ENCODE peak calls at places on chromosomes 12 and 14, in seven cellular contexts. Q, N, S, Y, B, M and R are unnamed samples.

GRCh38 chr14:77023001-77023996 is 5.2 kb downstream of the IRF2BPL start:
- DNase-seq in Q (no peak), N (no peak), S (no peak), Y (peak), B (peak), M (no peak), R (no peak)

GRCh38 chr14:19974844-19975243 is 547 bp upstream of the OR4K15 start:
- DNase-seq in Q (no peak), N (no peak), S (no peak), Y (no peak), B (no peak), M (no peak), R (no peak)

GRCh38 chr14:21019377-21019776 is 5.5 kb downstream of the NDRG2 start:
- DNase-seq in Q (no peak), N (no peak), S (no peak), Y (no peak), B (no peak), M (no peak), R (no peak)

GRCh38 chr12:52056801-52057613 is 5.8 kb downstream of the NR4A1 start:
- DNase-seq in Q (no peak), N (no peak), S (no peak), Y (no peak), B (peak), M (no peak), R (no peak)

GRCh38 chr12:121792607-121793500 is 634 bp downstream of the RHOF start:
- DNase-seq in Q (peak), N (no peak), S (no peak), Y (no peak), B (no peak), M (no peak), R (no peak)

GRCh38 chr14:59262717-59263469 is 74.4 kb downstream of the DAAM1 start:
- DNase-seq in Q (no peak), N (no peak), S (no peak), Y (no peak), B (no peak), M (no peak), R (no peak)

GRCh38 chr12:25728196-25728595 is 175.1 kb upstream of the LMNTD1 start:
- DNase-seq in Q (no peak), N (no peak), S (no peak), Y (no peak), B (peak), M (no peak), R (no peak)

GRCh38 chr14:104464907-104465306 is 114.7 kb upstream of the C14orf180 start:
- DNase-seq in Q (no peak), N (no peak), S (no peak), Y (no peak), B (no peak), M (no peak), R (no peak)

GRCh38 chr14:54312166-54312801 is 84.5 kb upstream of the CDKN3 start:
- DNase-seq in Q (no peak), N (peak), S (no peak), Y (peak), B (peak), M (peak), R (peak)

GRCh38 chr12:15966426-15966825 is 55.3 kb downstream of the DERA start:
- DNase-seq in Q (no peak), N (peak), S (no peak), Y (no peak), B (peak), M (peak), R (peak)

GRCh38 chr14:61478971-61479473 is 157.6 kb downstream of the PRKCH start:
- DNase-seq in Q (no peak), N (no peak), S (no peak), Y (no peak), B (no peak), M (no peak), R (no peak)

GRCh38 chr12:46959484-46959883 is 119.9 kb upstream of the PCED1B start:
- DNase-seq in Q (no peak), N (peak), S (no peak), Y (no peak), B (peak), M (peak), R (peak)

GRCh38 chr12:18935371-18935965 is 194.1 kb upstream of the PLEKHA5 start:
- DNase-seq in Q (no peak), N (no peak), S (no peak), Y (no peak), B (no peak), M (no peak), R (no peak)

GRCh38 chr12:48000878-48001321 is 3.4 kb downstream of the COL2A1 start:
- DNase-seq in Q (no peak), N (peak), S (no peak), Y (peak), B (peak), M (peak), R (no peak)

GRCh38 chr14:77353469-77354141 is 23.3 kb downstream of the TMED8 start:
- DNase-seq in Q (no peak), N (no peak), S (no peak), Y (no peak), B (no peak), M (no peak), R (no peak)

GRCh38 chr14:83709116-83709515 is 1820.8 kb upstream of the FLRT2 start:
- DNase-seq in Q (no peak), N (no peak), S (no peak), Y (no peak), B (no peak), M (no peak), R (no peak)

GRCh38 chr12:119556830-119557229 is 36.7 kb upstream of the TMEM233 start:
- DNase-seq in Q (no peak), N (no peak), S (no peak), Y (no peak), B (no peak), M (no peak), R (no peak)

GRCh38 chr14:92475037-92475436 is 38.5 kb upstream of the RIN3 start:
- DNase-seq in Q (no peak), N (no peak), S (no peak), Y (no peak), B (no peak), M (no peak), R (no peak)

GRCh38 chr12:29831173-29831572 is 47.4 kb upstream of the TMTC1 start:
- DNase-seq in Q (no peak), N (no peak), S (no peak), Y (no peak), B (no peak), M (no peak), R (no peak)

GRCh38 chr12:123465084-123465483 is 7.1 kb downstream of the SNRNP35 start:
- DNase-seq in Q (no peak), N (no peak), S (no peak), Y (no peak), B (no peak), M (no peak), R (no peak)

GRCh38 chr12:106642991-106643390 is 60.2 kb downstream of the RFX4 start:
- DNase-seq in Q (no peak), N (no peak), S (no peak), Y (no peak), B (no peak), M (no peak), R (no peak)

GRCh38 chr14:91968280-91968679 is 20.8 kb upstream of the FBLN5 start:
- DNase-seq in Q (no peak), N (no peak), S (no peak), Y (no peak), B (no peak), M (no peak), R (no peak)

GRCh38 chr12:24975425-24975824 is 26.5 kb upstream of the BCAT1 start:
- DNase-seq in Q (no peak), N (no peak), S (no peak), Y (no peak), B (peak), M (no peak), R (no peak)

GRCh38 chr12:92078167-92079053 is 67.2 kb downstream of the BTG1 start:
- DNase-seq in Q (no peak), N (peak), S (no peak), Y (peak), B (peak), M (peak), R (peak)

GRCh38 chr12:130622803-130623202 is 93.3 kb downstream of the RIMBP2 start:
- DNase-seq in Q (no peak), N (no peak), S (no peak), Y (no peak), B (no peak), M (no peak), R (no peak)

GRCh38 chr12:65609359-65609771 is 214.9 kb upstream of the HMGA2 start:
- DNase-seq in Q (no peak), N (peak), S (no peak), Y (peak), B (peak), M (peak), R (peak)

GRCh38 chr14:99124482-99125104 is 147.4 kb downstream of the BCL11B start:
- DNase-seq in Q (no peak), N (no peak), S (no peak), Y (no peak), B (no peak), M (no peak), R (no peak)

DNA sequence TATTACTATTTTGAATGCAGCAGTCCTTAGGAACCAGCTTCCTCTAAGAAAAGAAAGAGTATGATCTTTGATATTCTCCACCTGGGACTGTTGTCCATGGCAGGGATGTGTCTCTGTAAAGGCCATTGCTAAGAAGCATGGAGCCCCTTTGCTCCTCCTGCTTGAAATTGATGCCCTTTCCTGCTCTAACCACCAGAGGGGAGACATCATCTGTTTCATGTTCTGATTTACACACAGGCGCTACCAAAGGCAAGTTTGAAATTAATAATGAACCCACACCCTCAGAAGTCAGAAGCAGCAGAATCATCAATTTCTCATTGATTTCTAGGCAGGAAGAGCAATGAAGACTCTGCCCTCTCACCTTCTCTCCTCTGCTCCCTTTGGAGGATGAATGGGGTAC is 253.8 kb downstream of the RMST start:
- DNase-seq in Q (no peak), N (no peak), S (no peak), Y (peak), B (peak), M (no peak), R (no peak)
- TF ChIP-seq CTCF in Q (no peak), N (no peak), S (no peak), Y (peak), B (no peak), M (peak), R (no peak)

GRCh38 chr12:1517007-1517406 is 77.4 kb downstream of the FBXL14 start:
- DNase-seq in Q (no peak), N (peak), S (no peak), Y (peak), B (peak), M (peak), R (peak)
- TF ChIP-seq CTCF in Q (peak), N (peak), S (no peak), Y (peak), B (peak), M (peak), R (peak)

GRCh38 chr12:62586850-62587249 is 120.2 kb downstream of the MON2 start:
- DNase-seq in Q (no peak), N (no peak), S (no peak), Y (no peak), B (peak), M (peak), R (no peak)

GRCh38 chr12:62584619-62585018 is 118.0 kb downstream of the MON2 start:
- DNase-seq in Q (no peak), N (no peak), S (no peak), Y (no peak), B (no peak), M (no peak), R (no peak)

GRCh38 chr12:62581288-62582064 is 114.8 kb downstream of the MON2 start:
- DNase-seq in Q (peak), N (no peak), S (no peak), Y (peak), B (peak), M (no peak), R (peak)

GRCh38 chr12:62576503-62576902 is 109.9 kb downstream of the MON2 start:
- DNase-seq in Q (no peak), N (no peak), S (no peak), Y (no peak), B (no peak), M (no peak), R (no peak)

DNA sequence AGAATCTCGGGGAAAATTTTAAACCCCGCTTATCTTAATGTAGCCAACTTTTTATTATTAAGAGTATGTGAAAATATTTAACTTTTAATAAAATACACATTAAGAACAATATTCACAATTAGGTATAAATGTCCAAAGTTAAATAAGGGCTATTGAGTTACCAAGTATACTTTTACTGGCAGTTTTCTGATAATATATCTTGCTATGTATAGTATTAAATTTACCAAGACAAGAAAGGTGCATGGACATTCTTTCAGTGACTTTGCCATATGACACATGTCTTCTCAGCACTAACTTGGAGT is 115.4 kb downstream of the MON2 start:
- DNase-seq in Q (no peak), N (no peak), S (no peak), Y (no peak), B (no peak), M (no peak), R (no peak)
- TF ChIP-seq CTCF in Q (no peak), N (no peak), S (no peak), Y (no peak), B (no peak), M (no peak), R (no peak)

GRCh38 chr12:112191840-112192321 is 66.5 kb downstream of the TRAFD1 start:
- DNase-seq in Q (no peak), N (no peak), S (no peak), Y (no peak), B (peak), M (no peak), R (no peak)

GRCh38 chr12:112188130-112188830 is 62.9 kb downstream of the TRAFD1 start:
- DNase-seq in Q (no peak), N (no peak), S (no peak), Y (no peak), B (no peak), M (no peak), R (no peak)

GRCh38 chr12:112192475-112192874 is 67.1 kb downstream of the TRAFD1 start:
- DNase-seq in Q (no peak), N (no peak), S (no peak), Y (no peak), B (no peak), M (no peak), R (no peak)

GRCh38 chr12:112191201-112191600 is 65.8 kb downstream of the TRAFD1 start:
- DNase-seq in Q (no peak), N (no peak), S (no peak), Y (no peak), B (no peak), M (no peak), R (no peak)

DNA sequence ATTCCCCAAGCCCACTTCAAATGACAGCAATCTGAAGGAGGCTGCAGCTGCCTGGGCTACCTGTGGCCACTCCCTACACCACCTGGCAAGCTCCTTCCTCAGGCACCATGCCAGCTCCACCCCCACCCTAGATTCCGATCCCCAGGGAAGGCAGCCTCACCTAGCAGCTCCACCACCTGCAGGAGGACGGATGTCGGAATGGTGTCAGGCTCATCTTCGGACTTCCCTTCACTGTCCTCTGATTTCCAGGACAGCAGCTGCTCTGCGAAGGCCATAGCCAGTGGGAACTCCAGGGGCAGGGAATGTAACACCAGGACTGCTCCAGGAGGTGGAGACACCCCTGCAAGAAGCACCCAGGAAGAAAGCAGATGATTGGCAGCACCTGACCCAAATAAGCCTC is 65.3 kb downstream of the TRAFD1 start:
- DNase-seq in Q (no peak), N (no peak), S (no peak), Y (no peak), B (no peak), M (no peak), R (no peak)
- TF ChIP-seq CTCF in Q (no peak), N (no peak), S (no peak), Y (no peak), B (no peak), M (no peak), R (no peak)

GRCh38 chr12:59472273-59472672 is 123.6 kb upstream of the SLC16A7 start:
- DNase-seq in Q (no peak), N (no peak), S (no peak), Y (no peak), B (no peak), M (no peak), R (no peak)
- TF ChIP-seq CTCF in Q (no peak), N (no peak), S (no peak), Y (no peak), B (no peak), M (no peak), R (no peak)

GRCh38 chr12:1630827-1631591 is 2.0 kb downstream of the WNT5B start:
- DNase-seq in Q (no peak), N (no peak), S (no peak), Y (no peak), B (peak), M (peak), R (no peak)
- TF ChIP-seq CTCF in Q (no peak), N (no peak), S (no peak), Y (no peak), B (peak), M (peak), R (no peak)

DNA sequence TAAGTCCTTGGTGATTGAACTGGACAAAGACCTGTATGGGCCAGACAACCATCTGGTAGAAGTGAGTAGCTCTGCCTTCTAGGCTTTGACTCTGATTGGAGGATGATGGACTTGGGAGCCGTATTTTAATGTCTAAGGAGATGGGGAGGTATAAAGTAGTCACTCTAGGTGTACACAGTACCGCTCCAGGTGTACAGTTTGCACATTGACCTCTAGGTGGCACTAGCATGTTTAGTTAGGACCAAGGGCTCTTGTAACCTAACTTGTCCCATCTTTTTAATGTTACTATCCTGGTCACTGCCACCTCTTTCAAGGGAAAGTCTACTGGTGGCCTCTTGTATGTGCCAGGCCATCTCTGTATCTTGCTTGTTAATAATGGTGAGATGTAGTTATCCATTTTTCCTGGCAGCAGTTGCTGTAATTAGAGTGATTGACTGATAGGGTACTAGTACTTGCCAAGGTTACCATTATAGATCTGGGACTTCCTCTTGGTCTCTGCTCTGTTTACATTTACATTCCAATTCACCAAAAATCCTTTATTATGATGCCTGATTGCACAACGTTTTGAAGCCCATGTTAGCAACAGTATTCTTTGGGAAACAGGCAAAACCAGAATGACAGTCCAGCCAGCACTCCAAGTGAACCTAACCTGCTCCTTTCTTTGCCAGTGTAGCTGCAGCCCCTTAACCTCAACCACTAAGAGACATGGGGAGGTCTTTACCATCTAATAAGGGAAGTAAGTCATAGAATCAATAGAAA is 3.6 kb downstream of the SMARCD1 start:
- DNase-seq in Q (peak), N (no peak), S (no peak), Y (peak), B (peak), M (peak), R (no peak)
- TF ChIP-seq CTCF in Q (peak), N (peak), S (no peak), Y (peak), B (peak), M (peak), R (peak)